ENCODE peak calls at places on chromosomes 7 and 10, in six cellular contexts. One of them, this sample, is unnamed.

GRCh38 chr7:12519682-12520009 is 50.9 kb upstream of the SCIN start:
- DNase-seq in H9: no peak
- DNase-seq in mesendoderm: no peak
- DNase-seq in trophoblast cell: no peak
- DNase-seq in IMR-90: no peak
- DNase-seq in mesenchymal stem cell: no peak
- DNase-seq in this sample: no peak

GRCh38 chr10:90354914-90355313 is 502.9 kb downstream of the HTR7 start:
- DNase-seq in H9: no peak
- DNase-seq in mesendoderm: no peak
- DNase-seq in trophoblast cell: no peak
- DNase-seq in IMR-90: no peak
- DNase-seq in mesenchymal stem cell: no peak
- DNase-seq in this sample: no peak

GRCh38 chr7:133511708-133512107 is 258.8 kb downstream of the EXOC4 start:
- DNase-seq in H9: no peak
- DNase-seq in mesendoderm: peak
- DNase-seq in trophoblast cell: peak
- DNase-seq in IMR-90: no peak
- DNase-seq in mesenchymal stem cell: no peak
- DNase-seq in this sample: no peak

GRCh38 chr10:66752714-66753113 is 173.1 kb upstream of the LRRTM3 start:
- DNase-seq in H9: no peak
- DNase-seq in mesendoderm: no peak
- DNase-seq in trophoblast cell: no peak
- DNase-seq in IMR-90: peak
- DNase-seq in mesenchymal stem cell: no peak
- DNase-seq in this sample: no peak

GRCh38 chr7:157561816-157562410 is 225.1 kb downstream of the DNAJB6 start:
- DNase-seq in H9: no peak
- DNase-seq in mesendoderm: no peak
- DNase-seq in trophoblast cell: no peak
- DNase-seq in IMR-90: no peak
- DNase-seq in mesenchymal stem cell: no peak
- DNase-seq in this sample: no peak

GRCh38 chr7:158325530-158326381 is 261.9 kb downstream of the PTPRN2 start:
- DNase-seq in H9: peak
- DNase-seq in mesendoderm: peak
- DNase-seq in trophoblast cell: no peak
- DNase-seq in IMR-90: no peak
- DNase-seq in mesenchymal stem cell: no peak
- DNase-seq in this sample: peak

GRCh38 chr7:100691676-100692577 is 2.1 kb downstream of the GIGYF1 start:
- DNase-seq in H9: peak
- DNase-seq in mesendoderm: peak
- DNase-seq in trophoblast cell: peak
- DNase-seq in IMR-90: peak
- DNase-seq in mesenchymal stem cell: peak
- DNase-seq in this sample: peak

GRCh38 chr10:62399211-62399610 is 25.0 kb downstream of the ZNF365 start:
- DNase-seq in H9: no peak
- DNase-seq in mesendoderm: no peak
- DNase-seq in trophoblast cell: no peak
- DNase-seq in IMR-90: peak
- DNase-seq in mesenchymal stem cell: no peak
- DNase-seq in this sample: no peak

GRCh38 chr10:24703700-24704099 is 20.0 kb downstream of the ARHGAP21 start:
- DNase-seq in H9: no peak
- DNase-seq in mesendoderm: no peak
- DNase-seq in trophoblast cell: no peak
- DNase-seq in IMR-90: peak
- DNase-seq in mesenchymal stem cell: peak
- DNase-seq in this sample: no peak

GRCh38 chr10:56934515-56934914 is 573.5 kb upstream of the ZWINT start:
- DNase-seq in H9: no peak
- DNase-seq in mesendoderm: peak
- DNase-seq in trophoblast cell: no peak
- DNase-seq in IMR-90: no peak
- DNase-seq in mesenchymal stem cell: no peak
- DNase-seq in this sample: no peak

GRCh38 chr10:72250666-72251065 is 23.1 kb upstream of the DDIT4 start:
- DNase-seq in H9: no peak
- DNase-seq in mesendoderm: no peak
- DNase-seq in trophoblast cell: peak
- DNase-seq in IMR-90: peak
- DNase-seq in mesenchymal stem cell: peak
- DNase-seq in this sample: no peak

GRCh38 chr10:72251635-72252034 is 22.1 kb upstream of the DDIT4 start:
- DNase-seq in H9: no peak
- DNase-seq in mesendoderm: no peak
- DNase-seq in trophoblast cell: no peak
- DNase-seq in IMR-90: no peak
- DNase-seq in mesenchymal stem cell: no peak
- DNase-seq in this sample: no peak

GRCh38 chr10:72244573-72245038 is 28.5 kb upstream of the ASCC1 start:
- DNase-seq in H9: no peak
- DNase-seq in mesendoderm: no peak
- DNase-seq in trophoblast cell: no peak
- DNase-seq in IMR-90: no peak
- DNase-seq in mesenchymal stem cell: no peak
- DNase-seq in this sample: no peak

GRCh38 chr10:72245949-72246525 is 27.7 kb upstream of the DDIT4 start:
- DNase-seq in H9: no peak
- DNase-seq in mesendoderm: no peak
- DNase-seq in trophoblast cell: no peak
- DNase-seq in IMR-90: no peak
- DNase-seq in mesenchymal stem cell: no peak
- DNase-seq in this sample: no peak

GRCh38 chr10:72248477-72249151 is 25.1 kb upstream of the DDIT4 start:
- DNase-seq in H9: peak
- DNase-seq in mesendoderm: peak
- DNase-seq in trophoblast cell: no peak
- DNase-seq in IMR-90: no peak
- DNase-seq in mesenchymal stem cell: peak
- DNase-seq in this sample: no peak
- H2BK120ac ChIP-seq in H9: no peak
- H2BK120ac ChIP-seq in mesendoderm: no peak
- H2BK120ac ChIP-seq in trophoblast cell: no peak
- H2BK120ac ChIP-seq in IMR-90: peak
- H2BK120ac ChIP-seq in mesenchymal stem cell: peak
- H2BK120ac ChIP-seq in this sample: peak

DNA sequence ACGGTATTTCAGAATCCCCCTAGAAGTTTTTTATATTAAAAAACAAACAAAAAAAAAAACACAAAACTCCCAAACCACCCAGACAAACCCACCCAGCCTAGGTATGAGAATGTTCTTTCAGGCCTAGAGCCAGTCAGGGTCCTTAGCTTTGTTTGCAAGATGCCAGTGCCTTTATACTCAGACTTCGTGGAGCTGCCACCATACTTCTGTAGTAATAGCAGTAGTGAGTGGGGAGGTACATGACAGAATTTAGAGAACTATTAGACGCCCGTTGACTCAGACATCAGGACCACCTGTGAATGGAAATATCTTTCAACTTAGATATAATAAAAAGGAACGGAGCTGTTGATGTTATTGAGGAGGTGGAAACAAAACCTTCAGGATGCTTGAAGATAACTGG is 138.2 kb upstream of the MKLN1 start:
- DNase-seq in H9: no peak
- DNase-seq in mesendoderm: no peak
- DNase-seq in trophoblast cell: no peak
- DNase-seq in IMR-90: no peak
- DNase-seq in mesenchymal stem cell: peak
- DNase-seq in this sample: no peak
- H2BK120ac ChIP-seq in H9: no peak
- H2BK120ac ChIP-seq in mesendoderm: peak
- H2BK120ac ChIP-seq in trophoblast cell: peak
- H2BK120ac ChIP-seq in IMR-90: peak
- H2BK120ac ChIP-seq in mesenchymal stem cell: no peak
- H2BK120ac ChIP-seq in this sample: no peak

GRCh38 chr10:80700760-80701444 is 163.2 kb downstream of the SH2D4B start:
- DNase-seq in H9: no peak
- DNase-seq in mesendoderm: no peak
- DNase-seq in trophoblast cell: no peak
- DNase-seq in IMR-90: no peak
- DNase-seq in mesenchymal stem cell: no peak
- DNase-seq in this sample: no peak
- H2BK120ac ChIP-seq in H9: no peak
- H2BK120ac ChIP-seq in mesendoderm: no peak
- H2BK120ac ChIP-seq in trophoblast cell: no peak
- H2BK120ac ChIP-seq in IMR-90: no peak
- H2BK120ac ChIP-seq in mesenchymal stem cell: no peak
- H2BK120ac ChIP-seq in this sample: peak

GRCh38 chr10:102644066-102644645 is at the start of gene TRIM8:
- DNase-seq in H9: peak
- DNase-seq in mesendoderm: peak
- DNase-seq in trophoblast cell: peak
- DNase-seq in IMR-90: no peak
- DNase-seq in mesenchymal stem cell: peak
- DNase-seq in this sample: no peak

GRCh38 chr10:102643346-102644065 is 773 bp upstream of the TRIM8 start:
- DNase-seq in H9: peak
- DNase-seq in mesendoderm: peak
- DNase-seq in trophoblast cell: peak
- DNase-seq in IMR-90: peak
- DNase-seq in mesenchymal stem cell: peak
- DNase-seq in this sample: peak

GRCh38 chr10:102645388-102645740 is 1.1 kb downstream of the TRIM8 start:
- DNase-seq in H9: no peak
- DNase-seq in mesendoderm: peak
- DNase-seq in trophoblast cell: no peak
- DNase-seq in IMR-90: peak
- DNase-seq in mesenchymal stem cell: peak
- DNase-seq in this sample: peak

GRCh38 chr10:102645741-102646609 is 1.7 kb downstream of the TRIM8 start:
- DNase-seq in H9: no peak
- DNase-seq in mesendoderm: peak
- DNase-seq in trophoblast cell: peak
- DNase-seq in IMR-90: peak
- DNase-seq in mesenchymal stem cell: peak
- DNase-seq in this sample: no peak

GRCh38 chr10:102644646-102645387 is 538 bp downstream of the TRIM8 start:
- DNase-seq in H9: peak
- DNase-seq in mesendoderm: peak
- DNase-seq in trophoblast cell: peak
- DNase-seq in IMR-90: peak
- DNase-seq in mesenchymal stem cell: peak
- DNase-seq in this sample: peak
- H2BK120ac ChIP-seq in H9: no peak
- H2BK120ac ChIP-seq in mesendoderm: no peak
- H2BK120ac ChIP-seq in trophoblast cell: no peak
- H2BK120ac ChIP-seq in IMR-90: peak
- H2BK120ac ChIP-seq in mesenchymal stem cell: peak
- H2BK120ac ChIP-seq in this sample: peak

GRCh38 chr7:155227788-155228458 is 69.8 kb upstream of the INSIG1 start:
- DNase-seq in H9: peak
- DNase-seq in mesendoderm: no peak
- DNase-seq in trophoblast cell: peak
- DNase-seq in IMR-90: no peak
- DNase-seq in mesenchymal stem cell: no peak
- DNase-seq in this sample: no peak

GRCh38 chr7:155228459-155228845 is 69.2 kb upstream of the INSIG1 start:
- DNase-seq in H9: no peak
- DNase-seq in mesendoderm: no peak
- DNase-seq in trophoblast cell: peak
- DNase-seq in IMR-90: peak
- DNase-seq in mesenchymal stem cell: peak
- DNase-seq in this sample: no peak

GRCh38 chr7:155230169-155230593 is 67.5 kb upstream of the INSIG1 start:
- DNase-seq in H9: peak
- DNase-seq in mesendoderm: peak
- DNase-seq in trophoblast cell: peak
- DNase-seq in IMR-90: peak
- DNase-seq in mesenchymal stem cell: peak
- DNase-seq in this sample: peak

GRCh38 chr7:155229548-155230168 is 68.0 kb upstream of the INSIG1 start:
- DNase-seq in H9: no peak
- DNase-seq in mesendoderm: no peak
- DNase-seq in trophoblast cell: no peak
- DNase-seq in IMR-90: no peak
- DNase-seq in mesenchymal stem cell: no peak
- DNase-seq in this sample: no peak

GRCh38 chr7:155228894-155229293 is 68.8 kb upstream of the INSIG1 start:
- DNase-seq in H9: no peak
- DNase-seq in mesendoderm: no peak
- DNase-seq in trophoblast cell: peak
- DNase-seq in IMR-90: no peak
- DNase-seq in mesenchymal stem cell: no peak
- DNase-seq in this sample: no peak
- H2BK120ac ChIP-seq in H9: no peak
- H2BK120ac ChIP-seq in mesendoderm: no peak
- H2BK120ac ChIP-seq in trophoblast cell: no peak
- H2BK120ac ChIP-seq in IMR-90: peak
- H2BK120ac ChIP-seq in mesenchymal stem cell: no peak
- H2BK120ac ChIP-seq in this sample: no peak

DNA sequence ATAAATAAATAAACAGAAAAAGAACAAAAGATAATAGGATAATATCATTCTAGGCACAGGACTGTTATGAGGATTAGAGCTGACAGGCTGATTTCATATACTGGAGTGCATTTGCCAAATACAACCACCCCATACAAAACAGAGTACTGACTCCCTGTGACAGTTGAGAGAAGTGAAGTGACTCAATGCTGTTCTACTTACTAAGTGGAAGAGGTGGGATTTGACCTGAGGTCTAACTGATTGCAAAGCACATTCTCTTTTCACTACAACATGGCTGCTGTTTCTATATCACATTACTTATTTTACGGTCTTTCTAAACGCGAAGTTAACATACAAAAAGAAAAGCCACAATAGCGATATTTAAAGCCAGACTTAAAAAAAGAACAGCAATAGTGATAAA is 51.4 kb downstream of the ITGB1 start:
- DNase-seq in H9: no peak
- DNase-seq in mesendoderm: no peak
- DNase-seq in trophoblast cell: no peak
- DNase-seq in IMR-90: no peak
- DNase-seq in mesenchymal stem cell: no peak
- DNase-seq in this sample: no peak
- H2BK120ac ChIP-seq in H9: no peak
- H2BK120ac ChIP-seq in mesendoderm: no peak
- H2BK120ac ChIP-seq in trophoblast cell: no peak
- H2BK120ac ChIP-seq in IMR-90: no peak
- H2BK120ac ChIP-seq in mesenchymal stem cell: no peak
- H2BK120ac ChIP-seq in this sample: no peak

DNA sequence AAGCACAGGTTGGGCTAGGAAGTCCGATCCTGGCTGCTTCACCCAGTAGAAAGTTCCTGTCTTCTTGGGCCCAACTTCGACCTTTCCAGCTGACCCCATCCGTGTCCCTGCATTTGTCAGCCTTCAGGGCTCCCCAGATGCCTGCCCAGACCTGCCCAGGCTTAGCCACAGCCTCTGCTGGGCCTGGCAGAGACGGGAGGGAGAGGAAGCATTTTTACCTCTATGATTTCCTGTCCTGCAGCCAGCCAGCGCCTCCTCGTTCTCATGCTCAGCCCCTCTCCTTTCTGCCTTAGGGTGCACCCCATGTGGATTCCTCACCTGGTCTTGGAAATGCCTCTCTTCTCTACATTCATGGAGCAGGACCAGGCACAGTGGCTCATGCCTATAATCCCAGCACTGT is 3.7 kb downstream of the METTL27 start:
- DNase-seq in H9: no peak
- DNase-seq in mesendoderm: no peak
- DNase-seq in trophoblast cell: no peak
- DNase-seq in IMR-90: no peak
- DNase-seq in mesenchymal stem cell: no peak
- DNase-seq in this sample: no peak
- H2BK120ac ChIP-seq in H9: no peak
- H2BK120ac ChIP-seq in mesendoderm: no peak
- H2BK120ac ChIP-seq in trophoblast cell: peak
- H2BK120ac ChIP-seq in IMR-90: no peak
- H2BK120ac ChIP-seq in mesenchymal stem cell: no peak
- H2BK120ac ChIP-seq in this sample: no peak

GRCh38 chr10:53624722-53625121 is 852.1 kb upstream of the MBL2 start:
- DNase-seq in H9: no peak
- DNase-seq in mesendoderm: no peak
- DNase-seq in trophoblast cell: no peak
- DNase-seq in IMR-90: no peak
- DNase-seq in mesenchymal stem cell: no peak
- DNase-seq in this sample: no peak
- H2BK120ac ChIP-seq in H9: no peak
- H2BK120ac ChIP-seq in mesendoderm: no peak
- H2BK120ac ChIP-seq in trophoblast cell: no peak
- H2BK120ac ChIP-seq in IMR-90: no peak
- H2BK120ac ChIP-seq in mesenchymal stem cell: no peak
- H2BK120ac ChIP-seq in this sample: no peak

This sample was measured in neuronal stem cell.